ENCODE peak calls at places on chromosome 17, in seven cellular contexts. Z is neuronal stem cell, G is mesendoderm, Y is mesenchymal stem cell, L is H9, J is H1, X is trophoblast cell. B is an unnamed sample.

GRCh38 chr17:57535652-57536018 is 209.5 kb downstream of the CCDC182 start:
- DNase-seq in G (no peak), J (no peak), X (no peak), Y (no peak), L (no peak), Z (no peak), B (no peak)

GRCh38 chr17:33012522-33013033 is 20.9 kb downstream of the SPACA3 start:
- DNase-seq in Z (no peak), G (no peak), J (peak), L (no peak), Y (peak), X (peak), B (peak)

GRCh38 chr17:41885733-41886132 is 20.5 kb upstream of the KLHL11 start:
- DNase-seq in L (no peak), X (no peak), J (no peak), G (peak), Z (peak), Y (no peak), B (no peak)

GRCh38 chr17:79424471-79425185 is 186.2 kb downstream of the RBFOX3 start:
- DNase-seq in X (no peak), Z (no peak), J (no peak), L (no peak), G (peak), Y (no peak), B (no peak)

GRCh38 chr17:42067371-42068180 is 17.2 kb upstream of the C17orf113 start:
- DNase-seq in Y (peak), X (peak), J (peak), G (peak), L (peak), Z (peak), B (peak)

GRCh38 chr17:63984651-63985386 is 12.1 kb upstream of the SCN4A start:
- DNase-seq in J (no peak), L (no peak), Y (peak), Z (no peak), G (no peak), X (peak), B (peak)

GRCh38 chr17:47629826-47630225 is 19.9 kb upstream of the KPNB1 start:
- DNase-seq in J (no peak), L (no peak), Z (no peak), G (no peak), X (no peak), Y (no peak), B (no peak)

GRCh38 chr17:33049781-33050414 is 58.3 kb downstream of the SPACA3 start:
- DNase-seq in Z (peak), L (peak), Y (peak), G (peak), X (peak), J (peak), B (peak)

GRCh38 chr17:31789707-31790505 is 69.1 kb downstream of the COPRS start:
- DNase-seq in J (no peak), L (no peak), Z (no peak), X (no peak), G (no peak), Y (no peak), B (no peak)

GRCh38 chr17:5581655-5582054 is 2.7 kb downstream of the NLRP1 start:
- DNase-seq in X (no peak), Y (no peak), L (no peak), Z (no peak), G (no peak), J (no peak), B (no peak)

GRCh38 chr17:81049372-81049911 is 14.5 kb downstream of the BAIAP2 start:
- DNase-seq in G (no peak), Z (no peak), L (no peak), X (peak), Y (peak), J (no peak), B (no peak)

GRCh38 chr17:11240841-11241610 is at the start of gene SHISA6:
- DNase-seq in J (peak), L (peak), Z (peak), Y (no peak), X (no peak), G (no peak), B (no peak)

GRCh38 chr17:45244725-45245656 is 16.9 kb downstream of the SPATA32 start:
- DNase-seq in Y (no peak), G (no peak), X (no peak), J (no peak), Z (no peak), L (no peak), B (no peak)

GRCh38 chr17:77966476-77966875 is 8.0 kb downstream of the TNRC6C start:
- DNase-seq in L (no peak), J (no peak), Y (no peak), G (no peak), Z (no peak), X (no peak), B (no peak)

GRCh38 chr17:45070001-45070400 is 8.9 kb downstream of the NMT1 start:
- DNase-seq in Z (no peak), J (no peak), G (no peak), L (no peak), X (no peak), Y (no peak), B (no peak)

GRCh38 chr17:78359216-78359935 is 501 bp downstream of the SOCS3 start:
- DNase-seq in J (peak), Z (no peak), X (peak), Y (no peak), G (peak), L (peak), B (no peak)

GRCh38 chr17:47275245-47275984 is 21.8 kb downstream of the ITGB3 start:
- DNase-seq in G (peak), L (peak), J (peak), X (no peak), Y (peak), Z (peak), B (peak)

GRCh38 chr17:45935197-45935709 is 40.9 kb downstream of the MAPT start:
- DNase-seq in X (no peak), Y (no peak), L (no peak), G (no peak), Z (no peak), J (no peak), B (no peak)

GRCh38 chr17:50285941-50286340 is 11.7 kb downstream of the TMEM92 start:
- DNase-seq in J (no peak), Z (no peak), G (no peak), X (no peak), L (no peak), Y (no peak), B (no peak)

GRCh38 chr17:17516941-17517720 is 20.9 kb upstream of the RASD1 start:
- DNase-seq in Z (no peak), Y (no peak), J (no peak), G (no peak), X (no peak), L (no peak), B (no peak)

GRCh38 chr17:58337600-58338453 is 9.2 kb upstream of the TSPOAP1 start:
- DNase-seq in J (peak), G (peak), Y (peak), X (peak), L (peak), Z (no peak), B (peak)

GRCh38 chr17:57875109-57876022 is 25.5 kb upstream of the MRPS23 start:
- DNase-seq in Z (peak), L (peak), Y (peak), G (peak), X (peak), J (peak), B (peak)

GRCh38 chr17:46873941-46874645 is 22.7 kb downstream of the WNT9B start:
- DNase-seq in X (no peak), Z (no peak), L (no peak), Y (no peak), G (no peak), J (no peak), B (no peak)

GRCh38 chr17:75036643-75037268 is 10.0 kb downstream of the ATP5PD start:
- DNase-seq in G (no peak), X (peak), Y (no peak), L (peak), Z (no peak), J (no peak), B (peak)

GRCh38 chr17:13594762-13595697 is 6.7 kb downstream of the HS3ST3A1 start:
- DNase-seq in Y (peak), Z (peak), X (peak), G (peak), L (peak), J (peak), B (peak)

DNA sequence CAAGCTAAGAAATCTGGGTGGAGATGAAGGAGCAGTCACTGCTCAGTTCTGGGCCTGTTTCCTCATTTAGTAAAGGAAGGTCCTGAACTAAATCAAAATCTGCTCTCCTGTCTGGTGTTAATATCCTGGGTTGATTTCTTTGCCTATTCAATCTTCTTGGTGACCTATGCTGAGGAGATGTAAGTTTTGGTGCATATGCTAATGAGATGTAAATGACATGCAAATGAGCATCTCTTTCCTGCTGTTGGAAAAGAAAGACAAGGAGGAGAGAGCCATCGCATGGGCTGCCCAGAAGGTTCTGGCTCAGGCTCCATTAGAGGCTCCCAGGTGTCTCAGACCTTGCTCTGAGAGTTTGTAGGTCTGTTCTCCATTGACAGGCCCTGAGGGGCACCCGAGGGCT is 3.3 kb downstream of the ABI3 start:
- DNase-seq in G (no peak), L (no peak), Z (no peak), J (no peak), Y (no peak), X (no peak), B (no peak)
- H3K4ac ChIP-seq in G (no peak), L (no peak), Z (no peak), J (no peak), Y (no peak), X (no peak), B (no peak)

DNA sequence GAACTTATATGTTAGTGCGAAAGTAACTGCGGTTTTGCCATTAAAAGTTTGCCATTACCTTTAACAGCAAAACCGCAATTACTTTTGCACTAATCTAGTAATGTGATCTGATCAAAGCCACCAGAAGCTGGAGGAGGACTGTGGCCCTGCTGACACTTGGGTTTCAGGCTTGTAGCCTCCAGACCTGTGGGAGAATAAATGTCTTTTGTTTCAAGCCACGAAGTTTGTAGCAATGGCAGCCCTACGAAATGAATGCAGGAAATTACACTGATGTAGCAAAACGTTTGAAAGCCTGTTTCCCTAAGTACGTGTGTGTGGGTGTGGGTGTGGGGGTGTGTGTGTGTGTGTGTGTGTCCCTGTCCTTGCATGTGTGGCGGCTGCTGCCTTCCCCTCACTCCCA is 66.6 kb downstream of the WSB1 start:
- DNase-seq in L (no peak), X (no peak), G (no peak), Z (no peak), J (no peak), Y (no peak), B (no peak)
- H3K4ac ChIP-seq in L (no peak), X (no peak), G (no peak), Z (no peak), J (no peak), Y (no peak), B (no peak)

DNA sequence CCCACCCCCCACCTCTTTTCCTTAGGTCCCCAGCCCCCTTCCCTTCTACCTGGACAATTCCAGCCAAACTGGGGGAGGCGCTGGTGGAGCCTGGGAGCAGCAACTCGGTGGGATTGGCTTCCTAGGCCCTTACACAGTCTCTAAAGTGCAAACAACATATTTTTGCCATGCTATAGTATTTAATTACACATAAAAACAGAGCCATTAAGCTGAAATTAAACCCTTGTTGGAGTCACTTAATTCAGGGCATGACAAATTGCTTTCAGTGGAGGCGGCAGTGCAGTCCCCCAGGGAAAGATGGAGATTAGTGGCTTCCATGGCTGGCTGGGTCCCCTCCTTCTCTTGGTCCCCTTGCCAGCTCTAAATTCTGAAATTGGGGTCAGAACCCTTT is 17.3 kb downstream of the IGFBP4 start:
- DNase-seq in G (no peak), J (no peak), Y (no peak), X (no peak), L (no peak), Z (no peak), B (no peak)
- H3K4ac ChIP-seq in G (no peak), J (no peak), Y (no peak), X (no peak), L (no peak), Z (no peak), B (no peak)

GRCh38 chr17:8447816-8448215 is 12.1 kb downstream of the NDEL1 start:
- DNase-seq in J (no peak), Y (no peak), Z (no peak), X (no peak), G (peak), L (peak), B (no peak)
- H3K4ac ChIP-seq in J (no peak), Y (no peak), Z (no peak), X (no peak), G (no peak), L (no peak), B (no peak)